ENCODE peak calls at places on chromosomes 5 and 9, in six cellular contexts. W is GM23248, Z is HCT116, J is MM.1S, Y is SK-N-SH, B is PC-3. U is an unnamed sample. For H3K9me2 and H3K79me2, the result is how much of the 10 kb centered on the place peaks cover.

GRCh38 chr5:58411372-58411771 is 48.5 kb downstream of the PLK2 start:
- DNase-seq in Z (no peak), J (no peak), Y (no peak), B (peak), W (peak), U (no peak)

GRCh38 chr5:10860645-10861455 is 99.8 kb upstream of the DAP start:
- DNase-seq in J (no peak), W (peak), Y (no peak), Z (no peak), B (peak), U (no peak)

GRCh38 chr9:87406545-87407166 is 91.0 kb upstream of the DAPK1 start:
- DNase-seq in Y (no peak), B (no peak), J (no peak), Z (no peak), W (no peak), U (no peak)

GRCh38 chr5:150523472-150524350 is 15.8 kb downstream of the NDST1 start:
- DNase-seq in B (peak), Z (peak), W (peak), J (peak), Y (peak), U (peak)

GRCh38 chr9:131773911-131774379 is 34.1 kb upstream of the RAPGEF1 start:
- DNase-seq in B (peak), J (peak), Y (no peak), W (peak), Z (no peak), U (peak)

GRCh38 chr9:94160594-94161501 is 76.6 kb downstream of the PTPDC1 start:
- DNase-seq in J (no peak), B (no peak), W (peak), Y (no peak), Z (peak), U (no peak)

GRCh38 chr9:77512876-77513275 is 135.2 kb downstream of the GNA14 start:
- DNase-seq in B (peak), Y (no peak), W (no peak), J (no peak), Z (no peak), U (no peak)

GRCh38 chr9:117413346-117414219 is 1.3 kb downstream of the ASTN2 start:
- DNase-seq in W (no peak), Y (peak), J (no peak), B (no peak), Z (no peak), U (peak)

GRCh38 chr9:135138078-135138855 is 50.8 kb downstream of the OLFM1 start:
- DNase-seq in Y (no peak), W (no peak), Z (no peak), B (no peak), J (no peak), U (no peak)

GRCh38 chr5:101430551-101430950 is 527.5 kb upstream of the ST8SIA4 start:
- DNase-seq in B (no peak), Y (no peak), W (no peak), J (no peak), Z (no peak), U (no peak)

GRCh38 chr5:71013575-71013974 is 11.6 kb downstream of the NAIP start:
- DNase-seq in Y (no peak), W (no peak), B (no peak), J (no peak), Z (no peak), U (no peak)

GRCh38 chr5:8869932-8870331 is 675.9 kb downstream of the SEMA5A start:
- DNase-seq in Y (no peak), W (no peak), Z (no peak), B (no peak), J (no peak), U (no peak)

GRCh38 chr5:113487779-113488644 is at the start of gene MCC:
- DNase-seq in B (peak), W (peak), Z (peak), Y (peak), J (peak), U (no peak)

GRCh38 chr9:138053996-138054752 is 176.6 kb downstream of the CACNA1B start:
- DNase-seq in Z (no peak), W (no peak), Y (no peak), B (no peak), J (no peak), U (no peak)

GRCh38 chr5:94024101-94024500 is 282.7 kb upstream of the POU5F2 start:
- DNase-seq in Y (no peak), Z (no peak), W (peak), B (no peak), J (no peak), U (no peak)

GRCh38 chr5:161535762-161536161 is 10.8 kb downstream of the GABRB2 start:
- DNase-seq in W (no peak), Y (no peak), J (no peak), B (no peak), Z (no peak), U (no peak)

GRCh38 chr9:35911690-35912089 is 2.4 kb downstream of the SPAAR start:
- DNase-seq in Z (no peak), B (no peak), Y (no peak), W (no peak), J (no peak), U (no peak)

GRCh38 chr9:18969095-18969494 is 63.9 kb downstream of the SAXO1 start:
- DNase-seq in B (no peak), J (no peak), Z (no peak), Y (no peak), W (no peak), U (no peak)

GRCh38 chr5:173486826-173487225 is 129.6 kb downstream of the BOD1 start:
- DNase-seq in Y (no peak), B (no peak), J (no peak), W (no peak), Z (no peak), U (no peak)

GRCh38 chr5:151602806-151603205 is 11.7 kb upstream of the FAT2 start:
- DNase-seq in J (no peak), B (no peak), Y (no peak), Z (no peak), W (peak), U (no peak)

GRCh38 chr5:43941806-43942205 is 338.8 kb downstream of the NNT start:
- DNase-seq in Y (no peak), B (no peak), J (no peak), W (no peak), Z (no peak), U (no peak)

GRCh38 chr5:141383345-141383744 is 803 bp downstream of the PCDHGA7 start:
- DNase-seq in J (no peak), W (no peak), B (no peak), Z (no peak), Y (no peak), U (no peak)
- H3K9ac ChIP-seq in J (no peak), W (no peak), B (no peak), Z (no peak), Y (no peak), U (no peak)

GRCh38 chr5:116911074-116911473 is 336.5 kb upstream of the SEMA6A start:
- DNase-seq in J (no peak), B (no peak), Z (no peak), Y (no peak), W (no peak), U (peak)

GRCh38 chr5:116914869-116915504 is 340.4 kb upstream of the SEMA6A start:
- DNase-seq in W (no peak), J (no peak), B (no peak), Y (no peak), Z (no peak), U (no peak)
- H3K9me2 ChIP-seq in W (under half), J (under half), B (under half), Y (under half), Z (under half), U (under half)

GRCh38 chr9:133943781-133944745 is 48.1 kb downstream of the VAV2 start:
- DNase-seq in Z (no peak), B (no peak), W (no peak), Y (peak), J (no peak), U (no peak)

GRCh38 chr9:133944746-133945135 is 47.4 kb downstream of the VAV2 start:
- DNase-seq in W (peak), B (peak), Y (no peak), J (no peak), Z (no peak), U (no peak)

GRCh38 chr9:133945977-133946753 is 46.0 kb downstream of the VAV2 start:
- DNase-seq in Z (no peak), B (no peak), Y (no peak), W (no peak), J (no peak), U (peak)

GRCh38 chr9:133946840-133947486 is 45.2 kb downstream of the VAV2 start:
- DNase-seq in Z (no peak), J (no peak), W (no peak), B (no peak), Y (no peak), U (no peak)

DNA sequence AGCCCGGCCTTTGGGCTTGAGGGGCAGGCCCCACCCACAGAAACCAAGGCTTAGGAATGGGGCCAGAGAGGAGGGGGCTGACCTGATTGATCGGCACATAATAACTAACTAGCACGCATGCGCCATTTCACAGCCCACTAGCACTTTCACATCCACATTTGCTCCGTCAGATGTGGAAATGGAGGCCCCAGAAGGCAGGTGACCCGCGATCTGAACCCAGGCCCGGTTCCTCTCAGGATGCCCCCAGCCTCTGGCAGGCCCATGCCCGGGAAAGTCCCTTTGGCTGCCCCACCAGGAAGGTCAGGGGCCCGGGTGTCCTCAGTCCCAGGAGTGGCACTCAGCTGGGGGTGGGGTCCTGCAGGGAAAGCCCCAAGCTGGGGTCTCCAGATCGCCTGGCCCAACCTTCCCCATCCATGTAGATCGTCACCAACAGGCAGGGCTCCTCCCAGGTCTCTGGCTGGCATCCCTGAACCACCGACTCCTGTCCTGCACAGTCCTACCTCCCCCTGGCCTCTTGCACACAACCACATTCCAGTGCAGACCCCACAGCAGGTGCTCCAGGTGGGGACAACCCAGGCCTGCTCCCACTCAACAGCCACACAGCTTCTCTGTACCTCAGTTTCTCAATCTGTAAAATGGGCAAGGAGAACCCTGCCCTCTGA is 46.7 kb downstream of the VAV2 start:
- DNase-seq in J (no peak), W (no peak), B (no peak), Z (no peak), Y (no peak), U (peak)
- H3K79me2 ChIP-seq in J (under half), W (half or more), B (under half), Z (under half), Y (half or more), U (under half)

GRCh38 chr5:32770444-32770843 is 59.3 kb downstream of the NPR3 start:
- DNase-seq in B (no peak), W (no peak), Z (no peak), J (no peak), Y (no peak), U (no peak)

GRCh38 chr5:32769711-32770110 is 58.6 kb downstream of the NPR3 start:
- DNase-seq in Y (no peak), W (no peak), B (no peak), J (no peak), Z (no peak), U (no peak)

GRCh38 chr5:32773944-32774343 is 62.8 kb downstream of the NPR3 start:
- DNase-seq in Z (no peak), Y (no peak), B (no peak), W (no peak), J (no peak), U (no peak)

GRCh38 chr5:32767948-32768427 is 56.9 kb downstream of the NPR3 start:
- DNase-seq in Z (peak), W (peak), J (no peak), Y (no peak), B (peak), U (no peak)

GRCh38 chr5:32771037-32771436 is 59.9 kb downstream of the NPR3 start:
- DNase-seq in Z (no peak), Y (no peak), B (no peak), W (no peak), J (no peak), U (no peak)
- H3K9ac ChIP-seq in Z (no peak), Y (no peak), B (no peak), W (no peak), J (no peak), U (no peak)

DNA sequence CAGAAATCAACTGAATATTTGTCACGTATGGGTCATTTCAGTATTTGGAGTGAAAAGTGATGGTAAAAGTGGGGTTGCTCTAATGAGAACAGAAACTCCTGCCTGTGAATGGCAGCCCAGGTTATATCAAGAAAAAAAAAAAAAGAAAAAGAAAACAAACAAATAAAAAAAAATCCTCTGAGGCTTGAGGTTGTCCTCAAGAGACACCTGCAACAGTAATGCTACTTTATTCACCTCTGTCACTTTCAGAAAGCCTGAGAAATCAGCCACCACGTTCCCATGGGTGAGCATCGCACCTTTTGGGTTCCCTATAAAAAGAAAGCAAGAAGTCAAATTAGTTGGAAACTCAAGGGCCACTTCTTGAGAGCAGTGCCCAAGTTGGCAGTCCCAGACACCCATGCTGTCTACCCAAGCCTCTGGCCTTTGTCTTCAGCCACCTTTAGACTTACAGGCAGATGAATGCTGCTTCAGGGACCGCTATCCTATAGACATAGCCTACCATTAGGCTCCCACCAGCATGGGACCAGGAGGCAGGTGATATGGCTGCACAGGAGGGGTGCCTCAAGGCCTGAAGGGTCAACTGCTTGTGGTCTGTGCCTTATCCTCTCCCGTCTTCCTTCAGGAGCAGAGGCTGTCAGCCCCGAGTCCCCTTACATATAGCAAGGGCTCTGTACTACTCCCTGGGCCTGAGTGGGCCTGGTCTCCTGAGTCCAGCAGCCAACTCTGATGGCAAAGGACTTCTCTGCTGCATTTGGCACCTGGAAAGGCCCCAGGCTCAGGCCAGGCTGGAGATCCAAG is 31.1 kb upstream of the MEIKIN start:
- DNase-seq in Y (no peak), B (no peak), W (no peak), Z (no peak), J (no peak), U (no peak)
- H3K9me2 ChIP-seq in Y (under half), B (under half), W (under half), Z (under half), J (under half), U (under half)

DNA sequence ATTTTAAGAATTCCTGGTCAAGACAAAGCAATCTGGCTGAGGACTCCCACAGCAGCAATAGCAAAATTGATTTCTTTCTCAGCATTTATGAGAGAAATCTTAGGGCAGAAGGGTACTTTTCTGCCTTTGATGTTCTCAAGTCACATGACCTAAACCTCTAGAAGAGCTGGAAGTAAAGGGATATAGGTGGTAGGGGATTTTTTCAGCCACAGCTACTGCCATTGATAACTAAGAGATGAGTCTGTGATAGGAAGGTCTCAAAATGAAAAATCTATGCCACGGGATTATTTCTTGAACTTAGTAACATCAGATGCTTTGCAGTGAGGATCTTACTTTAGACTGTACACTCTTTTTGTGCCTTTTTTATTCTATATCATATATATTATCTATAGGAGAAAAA is 35.6 kb downstream of the IL6ST start:
- DNase-seq in B (no peak), Z (no peak), Y (no peak), J (no peak), W (no peak), U (no peak)
- H3K79me2 ChIP-seq in B (under half), Z (under half), Y (under half), J (half or more), W (under half), U (under half)

GRCh38 chr9:122567901-122568300 is 15.0 kb downstream of the OR1N2 start:
- DNase-seq in W (no peak), Y (no peak), Z (no peak), B (no peak), J (no peak), U (no peak)

GRCh38 chr9:122572456-122572855 is 10.7 kb downstream of the OR1L8 start:
- DNase-seq in Y (no peak), W (peak), B (no peak), J (peak), Z (no peak), U (no peak)
- H3K9ac ChIP-seq in Y (no peak), W (no peak), B (no peak), J (no peak), Z (no peak), U (no peak)

GRCh38 chr5:1323803-1324173 is 21.1 kb downstream of the CLPTM1L start:
- DNase-seq in J (no peak), W (no peak), B (no peak), Y (no peak), Z (no peak), U (no peak)
- H3K9me2 ChIP-seq in J (under half), W (under half), B (under half), Y (under half), Z (under half), U (under half)